ENCODE peak calls at places on chromosomes 16 and 17, in five cellular contexts. K, Z, Q, W and H are unnamed samples. For H3K4me1 and H3K27me3, the result is how much of the 10 kb centered on the place peaks cover.

GRCh38 chr16:86566966-86567700 is 504 bp downstream of the FOXC2 start:
- DNase-seq in K (no peak), Z (no peak), Q (no peak), W (peak), H (peak)

GRCh38 chr17:37527249-37527851 is 37.7 kb downstream of the DUSP14 start:
- DNase-seq in K (no peak), Z (peak), Q (peak), W (peak), H (peak)

GRCh38 chr16:67370686-67371085 is 22.6 kb downstream of the TPPP3 start:
- DNase-seq in K (no peak), Z (no peak), Q (no peak), W (no peak), H (no peak)

GRCh38 chr17:72556944-72557826 is 436.4 kb downstream of the SOX9 start:
- DNase-seq in K (peak), Z (no peak), Q (peak), W (peak), H (peak)

GRCh38 chr16:5862103-5863003 is 764.8 kb upstream of the EEF2KMT start:
- DNase-seq in K (no peak), Z (no peak), Q (no peak), W (no peak), H (no peak)

GRCh38 chr16:85234310-85235235 is 122.3 kb upstream of the CIBAR2 start:
- DNase-seq in K (peak), Z (no peak), Q (peak), W (peak), H (peak)

GRCh38 chr17:66275651-66276050 is 26.8 kb upstream of the PRKCA start:
- DNase-seq in K (no peak), Z (no peak), Q (no peak), W (no peak), H (no peak)

GRCh38 chr16:10743610-10744369 is at the start of gene NUBP1:
- DNase-seq in K (peak), Z (peak), Q (peak), W (peak), H (peak)

GRCh38 chr16:12350945-12351344 is 374.4 kb downstream of the SNX29 start:
- DNase-seq in K (no peak), Z (no peak), Q (no peak), W (peak), H (peak)

GRCh38 chr16:77043076-77043475 is 147.9 kb upstream of the MON1B start:
- DNase-seq in K (no peak), Z (no peak), Q (no peak), W (peak), H (no peak)

GRCh38 chr16:68898026-68898425 is 54.7 kb downstream of the TANGO6 start:
- DNase-seq in K (no peak), Z (no peak), Q (no peak), W (no peak), H (no peak)

GRCh38 chr17:83118071-83118841 is 38.8 kb downstream of the METRNL start:
- DNase-seq in K (no peak), Z (no peak), Q (no peak), W (no peak), H (peak)

GRCh38 chr17:76004750-76005262 is 4.2 kb downstream of the CDK3 start:
- DNase-seq in K (no peak), Z (no peak), Q (no peak), W (no peak), H (peak)

GRCh38 chr16:75217389-75217851 is 1.4 kb upstream of the CTRB1 start:
- DNase-seq in K (no peak), Z (no peak), Q (no peak), W (no peak), H (no peak)
- H3K4me1 ChIP-seq in K (under half), Z (under half), Q (under half), W (under half), H (under half)

GRCh38 chr16:88962478-88963152 is 14.4 kb downstream of the CBFA2T3 start:
- DNase-seq in K (no peak), Z (no peak), Q (no peak), W (no peak), H (no peak)
- H3K27me3 ChIP-seq in K (under half), Z (under half), Q (under half), W (under half), H (under half)

DNA sequence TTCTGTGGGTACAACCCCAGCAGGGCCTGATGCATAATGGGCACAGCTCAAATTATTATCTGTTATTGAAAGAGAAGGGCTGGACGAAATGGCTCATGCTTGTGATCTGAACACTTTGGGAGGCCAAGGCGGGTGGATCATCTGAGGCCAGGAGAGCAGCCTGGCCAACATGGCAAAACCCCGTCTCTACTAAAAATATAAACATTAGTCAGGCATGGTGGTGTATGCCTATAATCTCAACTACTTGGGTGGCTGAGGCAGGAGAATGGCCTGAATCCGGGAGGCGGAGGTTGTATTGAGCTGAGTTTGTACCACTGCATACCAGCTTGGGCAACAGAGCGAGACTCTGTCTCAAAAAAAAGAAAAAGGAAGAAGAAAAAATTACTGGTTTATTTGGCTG is 100.7 kb downstream of the ABCC1 start:
- DNase-seq in K (no peak), Z (no peak), Q (no peak), W (no peak), H (no peak)
- H3K4me1 ChIP-seq in K (under half), Z (under half), Q (under half), W (under half), H (under half)

DNA sequence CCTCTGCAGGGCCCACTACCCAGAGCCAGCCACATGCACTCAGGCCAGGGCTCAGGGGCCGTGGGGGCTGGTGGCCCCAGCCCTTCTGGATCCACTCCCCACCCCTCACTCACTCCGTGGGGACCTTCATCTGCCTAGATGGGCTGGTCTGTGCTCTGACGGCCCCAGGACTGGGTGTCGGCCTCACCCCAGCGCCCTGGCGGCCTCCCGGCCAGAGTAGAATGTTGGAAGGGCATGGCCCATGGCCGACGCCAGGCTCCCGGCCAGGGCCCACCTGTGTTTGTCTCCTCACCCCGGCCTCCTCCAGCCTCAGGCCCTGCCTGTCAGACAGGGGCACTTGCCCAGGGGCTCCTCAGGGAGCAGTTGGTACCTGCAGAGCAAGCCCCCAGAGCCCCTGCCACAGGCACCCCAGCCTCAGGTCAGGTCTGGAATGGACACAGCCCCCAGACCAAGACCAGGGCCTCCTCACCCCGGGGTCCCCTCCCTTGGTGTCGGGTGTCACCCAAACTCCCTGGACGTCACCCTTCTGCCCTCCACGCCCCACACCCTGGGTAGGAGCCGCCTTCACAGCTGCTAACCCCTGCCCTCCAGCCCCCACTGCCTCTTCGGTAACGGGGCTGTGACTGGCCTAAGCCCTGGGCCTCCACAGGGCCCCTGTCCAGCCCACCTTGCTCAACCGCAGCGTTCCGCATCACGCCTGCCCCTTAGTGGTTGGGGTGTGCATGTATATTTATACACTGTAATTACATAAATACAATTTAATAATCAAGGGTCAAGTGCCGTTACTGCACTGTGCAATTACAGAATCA is 3.0 kb upstream of the CDH15 start:
- DNase-seq in K (no peak), Z (no peak), Q (no peak), W (no peak), H (no peak)
- H3K27me3 ChIP-seq in K (under half), Z (under half), Q (under half), W (under half), H (under half)

DNA sequence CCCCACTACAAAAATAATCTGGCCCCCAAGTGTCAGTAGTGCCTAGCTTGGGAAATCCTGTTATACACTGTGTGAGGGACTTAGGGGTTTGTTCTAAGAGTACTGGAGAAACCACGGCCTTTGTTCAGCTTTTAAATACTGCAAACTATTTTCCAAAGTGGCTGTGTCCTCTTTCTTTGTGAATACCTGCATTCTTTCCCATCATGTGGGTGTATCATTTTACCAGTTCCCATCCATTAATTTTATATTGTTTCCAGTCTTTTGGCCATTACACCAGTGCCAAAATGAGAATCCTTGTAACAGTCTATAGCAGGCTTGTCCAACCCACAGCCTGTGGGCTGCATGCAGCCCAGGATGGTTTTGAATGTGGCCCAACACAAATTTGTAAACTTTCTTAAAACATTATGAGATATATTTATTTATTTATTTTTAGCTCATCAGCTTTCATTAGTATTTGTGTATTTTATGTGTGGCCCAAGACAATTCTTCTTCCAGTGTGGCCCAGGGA is 23.9 kb downstream of the ITPRIPL2 start:
- DNase-seq in K (no peak), Z (no peak), Q (no peak), W (no peak), H (no peak)
- H3K4me1 ChIP-seq in K (under half), Z (under half), Q (under half), W (under half), H (under half)